ENCODE peak calls at places on chromosome 18, in nine cellular contexts. One of them, this sample, is unnamed.

GRCh38 chr18:39494211-39494896 is 1928.8 kb upstream of the CELF4 start:
- DNase-seq in neuronal stem cell: no peak
- DNase-seq in ovary: no peak
- DNase-seq in GM12878: no peak
- DNase-seq in psoas muscle: no peak
- DNase-seq in mucosa of descending colon: no peak
- DNase-seq in body of pancreas: no peak
- DNase-seq in lower lobe of right lung: no peak
- DNase-seq in BE2C: no peak
- DNase-seq in this sample: no peak

GRCh38 chr18:9722691-9723090 is 14.6 kb downstream of the RAB31 start:
- DNase-seq in neuronal stem cell: no peak
- DNase-seq in ovary: no peak
- DNase-seq in GM12878: no peak
- DNase-seq in psoas muscle: no peak
- DNase-seq in mucosa of descending colon: peak; percentile 63
- DNase-seq in body of pancreas: peak; percentile 79
- DNase-seq in lower lobe of right lung: no peak
- DNase-seq in BE2C: no peak
- DNase-seq in this sample: no peak

GRCh38 chr18:33201509-33201926 is 239.0 kb downstream of the CCDC178 start:
- DNase-seq in neuronal stem cell: peak; percentile 27
- DNase-seq in ovary: no peak
- DNase-seq in GM12878: no peak
- DNase-seq in psoas muscle: no peak
- DNase-seq in mucosa of descending colon: no peak
- DNase-seq in body of pancreas: peak; percentile 11
- DNase-seq in lower lobe of right lung: no peak
- DNase-seq in BE2C: no peak
- DNase-seq in this sample: peak; percentile 41

GRCh38 chr18:22639026-22639463 is 221.3 kb upstream of the CTAGE1 start:
- DNase-seq in neuronal stem cell: no peak
- DNase-seq in ovary: no peak
- DNase-seq in GM12878: no peak
- DNase-seq in psoas muscle: no peak
- DNase-seq in mucosa of descending colon: no peak
- DNase-seq in body of pancreas: no peak
- DNase-seq in lower lobe of right lung: no peak
- DNase-seq in BE2C: no peak
- DNase-seq in this sample: no peak

GRCh38 chr18:52426041-52426440 is 86.0 kb downstream of the DCC start:
- DNase-seq in neuronal stem cell: no peak
- DNase-seq in ovary: no peak
- DNase-seq in GM12878: no peak
- DNase-seq in psoas muscle: no peak
- DNase-seq in mucosa of descending colon: no peak
- DNase-seq in body of pancreas: no peak
- DNase-seq in lower lobe of right lung: no peak
- DNase-seq in BE2C: no peak
- DNase-seq in this sample: no peak

GRCh38 chr18:78507217-78507616 is 472.4 kb upstream of the SALL3 start:
- DNase-seq in neuronal stem cell: no peak
- DNase-seq in ovary: no peak
- DNase-seq in GM12878: no peak
- DNase-seq in psoas muscle: no peak
- DNase-seq in mucosa of descending colon: no peak
- DNase-seq in body of pancreas: no peak
- DNase-seq in lower lobe of right lung: no peak
- DNase-seq in BE2C: no peak
- DNase-seq in this sample: no peak

GRCh38 chr18:26458526-26459232 is 89.7 kb downstream of the KCTD1 start:
- DNase-seq in neuronal stem cell: no peak
- DNase-seq in ovary: no peak
- DNase-seq in GM12878: peak; percentile 70
- DNase-seq in psoas muscle: no peak
- DNase-seq in mucosa of descending colon: no peak
- DNase-seq in body of pancreas: no peak
- DNase-seq in lower lobe of right lung: no peak
- DNase-seq in BE2C: no peak
- DNase-seq in this sample: no peak

GRCh38 chr18:27136208-27136535 is 48.9 kb downstream of the CHST9 start:
- DNase-seq in neuronal stem cell: no peak
- DNase-seq in ovary: no peak
- DNase-seq in GM12878: no peak
- DNase-seq in psoas muscle: no peak
- DNase-seq in mucosa of descending colon: no peak
- DNase-seq in body of pancreas: peak; percentile 36
- DNase-seq in lower lobe of right lung: peak; percentile 51
- DNase-seq in BE2C: no peak
- DNase-seq in this sample: no peak

GRCh38 chr18:62790836-62791772 is 75.8 kb downstream of the PHLPP1 start:
- DNase-seq in neuronal stem cell: no peak
- DNase-seq in ovary: no peak
- DNase-seq in GM12878: no peak
- DNase-seq in psoas muscle: no peak
- DNase-seq in mucosa of descending colon: no peak
- DNase-seq in body of pancreas: no peak
- DNase-seq in lower lobe of right lung: no peak
- DNase-seq in BE2C: no peak
- DNase-seq in this sample: no peak

GRCh38 chr18:37219257-37219656 is 346.3 kb downstream of the CELF4 start:
- DNase-seq in neuronal stem cell: no peak
- DNase-seq in ovary: no peak
- DNase-seq in GM12878: no peak
- DNase-seq in psoas muscle: no peak
- DNase-seq in mucosa of descending colon: no peak
- DNase-seq in body of pancreas: no peak
- DNase-seq in lower lobe of right lung: no peak
- DNase-seq in BE2C: no peak
- DNase-seq in this sample: no peak

GRCh38 chr18:5440297-5440696 is 103.5 kb downstream of the EPB41L3 start:
- DNase-seq in neuronal stem cell: no peak
- DNase-seq in ovary: no peak
- DNase-seq in GM12878: no peak
- DNase-seq in psoas muscle: no peak
- DNase-seq in mucosa of descending colon: no peak
- DNase-seq in body of pancreas: no peak
- DNase-seq in lower lobe of right lung: no peak
- DNase-seq in BE2C: no peak
- DNase-seq in this sample: no peak

GRCh38 chr18:2918761-2919550 is 72.2 kb downstream of the EMILIN2 start:
- DNase-seq in neuronal stem cell: no peak
- DNase-seq in ovary: no peak
- DNase-seq in GM12878: no peak
- DNase-seq in psoas muscle: no peak
- DNase-seq in mucosa of descending colon: no peak
- DNase-seq in body of pancreas: no peak
- DNase-seq in lower lobe of right lung: no peak
- DNase-seq in BE2C: no peak
- DNase-seq in this sample: no peak
- H3K36me3 ChIP-seq in neuronal stem cell: peaks cover 91% of the 10 kb centered on the region
- H3K36me3 ChIP-seq in ovary: no peaks in the 10 kb centered on the region
- H3K36me3 ChIP-seq in GM12878: peaks cover 31% of the 10 kb centered on the region
- H3K36me3 ChIP-seq in psoas muscle: peaks cover 42% of the 10 kb centered on the region
- H3K36me3 ChIP-seq in mucosa of descending colon: no peaks in the 10 kb centered on the region
- H3K36me3 ChIP-seq in body of pancreas: peaks cover 23% of the 10 kb centered on the region
- H3K36me3 ChIP-seq in lower lobe of right lung: peaks cover 100% of the 10 kb centered on the region
- H3K36me3 ChIP-seq in BE2C: no peaks in the 10 kb centered on the region
- H3K36me3 ChIP-seq in this sample: peaks cover 29% of the 10 kb centered on the region

GRCh38 chr18:51135361-51135760 is 62.1 kb downstream of the MEX3C start:
- DNase-seq in neuronal stem cell: no peak
- DNase-seq in ovary: no peak
- DNase-seq in GM12878: no peak
- DNase-seq in psoas muscle: no peak
- DNase-seq in mucosa of descending colon: no peak
- DNase-seq in body of pancreas: no peak
- DNase-seq in lower lobe of right lung: no peak
- DNase-seq in BE2C: no peak
- DNase-seq in this sample: no peak
- H3K4me3 ChIP-seq in neuronal stem cell: no peak overlapping the region
- H3K4me3 ChIP-seq in ovary: no peak overlapping the region
- H3K4me3 ChIP-seq in GM12878: no peak overlapping the region
- H3K4me3 ChIP-seq in psoas muscle: no peak overlapping the region
- H3K4me3 ChIP-seq in mucosa of descending colon: no peak overlapping the region
- H3K4me3 ChIP-seq in body of pancreas: no peak overlapping the region
- H3K4me3 ChIP-seq in lower lobe of right lung: no peak overlapping the region
- H3K4me3 ChIP-seq in BE2C: no peak overlapping the region
- H3K4me3 ChIP-seq in this sample: no peak overlapping the region

GRCh38 chr18:59951591-59951990 is 51.8 kb downstream of the PMAIP1 start:
- DNase-seq in neuronal stem cell: no peak
- DNase-seq in ovary: no peak
- DNase-seq in GM12878: no peak
- DNase-seq in psoas muscle: no peak
- DNase-seq in mucosa of descending colon: no peak
- DNase-seq in body of pancreas: no peak
- DNase-seq in lower lobe of right lung: no peak
- DNase-seq in BE2C: no peak
- DNase-seq in this sample: no peak
- H3K4me1 ChIP-seq in neuronal stem cell: no peaks in the 10 kb centered on the region
- H3K4me1 ChIP-seq in ovary: no peaks in the 10 kb centered on the region
- H3K4me1 ChIP-seq in GM12878: peaks cover 35% of the 10 kb centered on the region
- H3K4me1 ChIP-seq in psoas muscle: no peaks in the 10 kb centered on the region
- H3K4me1 ChIP-seq in mucosa of descending colon: no peaks in the 10 kb centered on the region
- H3K4me1 ChIP-seq in body of pancreas: peaks cover 12% of the 10 kb centered on the region
- H3K4me1 ChIP-seq in lower lobe of right lung: no peaks in the 10 kb centered on the region
- H3K4me1 ChIP-seq in BE2C: no peaks in the 10 kb centered on the region
- H3K4me1 ChIP-seq in this sample: no peaks in the 10 kb centered on the region

DNA sequence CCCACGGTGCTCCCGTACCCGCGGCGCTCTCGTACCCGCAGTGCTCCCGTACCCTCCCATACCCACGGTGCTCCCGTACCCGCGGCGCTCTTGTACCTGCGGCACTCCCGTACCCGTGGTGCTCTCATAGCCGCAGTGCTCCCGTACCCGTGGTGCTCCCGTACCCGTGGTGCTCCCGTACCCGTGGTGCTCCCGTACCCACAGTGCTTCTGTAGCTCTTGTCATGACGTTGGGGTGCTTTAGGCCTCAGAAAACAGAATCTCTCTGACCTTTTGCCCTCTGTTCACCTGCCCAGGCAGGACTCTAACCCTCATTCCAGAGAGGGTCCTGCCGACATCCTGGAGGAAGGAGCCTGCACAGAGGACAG is 35.3 kb downstream of the SLC66A2 start:
- DNase-seq in neuronal stem cell: no peak
- DNase-seq in ovary: no peak
- DNase-seq in GM12878: no peak
- DNase-seq in psoas muscle: no peak
- DNase-seq in mucosa of descending colon: no peak
- DNase-seq in body of pancreas: no peak
- DNase-seq in lower lobe of right lung: no peak
- DNase-seq in BE2C: no peak
- DNase-seq in this sample: no peak
- H3K36me3 ChIP-seq in neuronal stem cell: peaks cover 53% of the 10 kb centered on the region
- H3K36me3 ChIP-seq in ovary: no peaks in the 10 kb centered on the region
- H3K36me3 ChIP-seq in GM12878: no peaks in the 10 kb centered on the region
- H3K36me3 ChIP-seq in psoas muscle: peaks cover 39% of the 10 kb centered on the region
- H3K36me3 ChIP-seq in mucosa of descending colon: peaks cover 7% of the 10 kb centered on the region
- H3K36me3 ChIP-seq in body of pancreas: peaks cover 5% of the 10 kb centered on the region
- H3K36me3 ChIP-seq in lower lobe of right lung: peaks cover 45% of the 10 kb centered on the region
- H3K36me3 ChIP-seq in BE2C: no peaks in the 10 kb centered on the region
- H3K36me3 ChIP-seq in this sample: peaks cover 22% of the 10 kb centered on the region

DNA sequence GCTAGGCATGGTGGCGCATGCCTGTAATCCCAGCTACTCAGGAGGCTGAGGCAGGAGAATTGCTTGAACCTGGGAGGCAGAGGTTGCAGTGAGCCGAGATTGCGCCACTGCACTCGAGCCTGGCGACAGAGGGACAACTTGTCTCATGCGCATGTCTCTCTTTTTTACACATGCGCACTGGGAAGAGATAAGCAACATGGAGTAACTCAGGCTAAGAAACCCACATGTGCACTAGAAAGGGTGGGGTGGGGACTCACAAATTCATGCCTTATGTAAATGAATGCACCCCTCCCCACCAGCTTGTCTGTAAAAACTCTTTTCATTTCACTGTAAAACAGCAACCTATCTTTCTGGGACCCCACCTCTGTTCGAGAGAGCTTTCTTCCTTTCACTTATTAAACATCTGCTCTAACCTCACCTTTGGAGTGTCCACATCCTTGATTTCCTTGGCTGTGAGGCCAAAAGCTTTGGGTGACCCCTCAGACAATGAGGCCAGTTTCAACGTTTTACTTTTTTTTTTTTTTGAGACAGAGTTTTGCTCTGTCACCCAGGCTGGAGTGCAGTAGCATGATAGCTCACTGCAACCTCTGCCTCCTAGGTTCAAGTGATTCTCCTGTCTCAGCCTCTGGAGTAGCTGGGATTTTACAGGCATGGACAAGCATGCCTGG is 91.6 kb upstream of the RMP24 start:
- DNase-seq in neuronal stem cell: no peak
- DNase-seq in ovary: no peak
- DNase-seq in GM12878: no peak
- DNase-seq in psoas muscle: no peak
- DNase-seq in mucosa of descending colon: no peak
- DNase-seq in body of pancreas: no peak
- DNase-seq in lower lobe of right lung: no peak
- DNase-seq in BE2C: no peak
- DNase-seq in this sample: no peak
- H3K4me3 ChIP-seq in neuronal stem cell: no peak overlapping the region
- H3K4me3 ChIP-seq in ovary: no peak overlapping the region
- H3K4me3 ChIP-seq in GM12878: no peak overlapping the region
- H3K4me3 ChIP-seq in psoas muscle: no peak overlapping the region
- H3K4me3 ChIP-seq in mucosa of descending colon: no peak overlapping the region
- H3K4me3 ChIP-seq in body of pancreas: no peak overlapping the region
- H3K4me3 ChIP-seq in lower lobe of right lung: no peak overlapping the region
- H3K4me3 ChIP-seq in BE2C: no peak overlapping the region
- H3K4me3 ChIP-seq in this sample: no peak overlapping the region